ENCODE peak calls at places on chromosomes 13 and 19, in four cellular contexts. One of them, this sample, is unnamed.
A peak's percentile ranks its signal among the peaks of the same experiment; 100 is the strongest.

GRCh38 chr19:52700673-52701072 is 34.2 kb downstream of the ZNF611 start:
- DNase-seq in MM.1S: no peak
- DNase-seq in right atrium auricular region: no peak
- DNase-seq in posterior vena cava: no peak
- DNase-seq in this sample: no peak

GRCh38 chr19:48206402-48207093 is 36.1 kb downstream of the ZSWIM9 start:
- DNase-seq in MM.1S: no peak
- DNase-seq in right atrium auricular region: peak; percentile 53
- DNase-seq in posterior vena cava: no peak
- DNase-seq in this sample: no peak

GRCh38 chr13:111505175-111505777 is 184.8 kb downstream of the TEX29 start:
- DNase-seq in MM.1S: no peak
- DNase-seq in right atrium auricular region: no peak
- DNase-seq in posterior vena cava: peak; percentile 54
- DNase-seq in this sample: no peak

GRCh38 chr19:34851277-34851804 is 75.4 kb upstream of the ZNF30 start:
- DNase-seq in MM.1S: peak; percentile 19
- DNase-seq in right atrium auricular region: no peak
- DNase-seq in posterior vena cava: peak; percentile 46
- DNase-seq in this sample: no peak

GRCh38 chr13:110625771-110626321 is 10.5 kb downstream of the NAXD start:
- DNase-seq in MM.1S: no peak
- DNase-seq in right atrium auricular region: no peak
- DNase-seq in posterior vena cava: peak; percentile 74
- DNase-seq in this sample: no peak

GRCh38 chr13:32309312-32309711 is 5.9 kb downstream of the ZAR1L start:
- DNase-seq in MM.1S: no peak
- DNase-seq in right atrium auricular region: no peak
- DNase-seq in posterior vena cava: no peak
- DNase-seq in this sample: no peak

GRCh38 chr19:2820112-2820702 is 539 bp downstream of the ZNF554 start:
- DNase-seq in MM.1S: no peak
- DNase-seq in right atrium auricular region: no peak
- DNase-seq in posterior vena cava: no peak
- DNase-seq in this sample: no peak

GRCh38 chr13:49374585-49375290 is 69.1 kb downstream of the CAB39L start:
- DNase-seq in MM.1S: no peak
- DNase-seq in right atrium auricular region: no peak
- DNase-seq in posterior vena cava: no peak
- DNase-seq in this sample: no peak

GRCh38 chr13:41974262-41974900 is 13.5 kb upstream of the VWA8 start:
- DNase-seq in MM.1S: no peak
- DNase-seq in right atrium auricular region: no peak
- DNase-seq in posterior vena cava: no peak
- DNase-seq in this sample: no peak

GRCh38 chr13:49731766-49732165 is 40.5 kb upstream of the EBPL start:
- DNase-seq in MM.1S: no peak
- DNase-seq in right atrium auricular region: no peak
- DNase-seq in posterior vena cava: no peak
- DNase-seq in this sample: no peak

GRCh38 chr13:76799696-76800095 is 86.5 kb downstream of the KCTD12 start:
- DNase-seq in MM.1S: no peak
- DNase-seq in right atrium auricular region: no peak
- DNase-seq in posterior vena cava: no peak
- DNase-seq in this sample: no peak

GRCh38 chr19:38817081-38817480 is 4.3 kb upstream of the LGALS4 start:
- DNase-seq in MM.1S: no peak
- DNase-seq in right atrium auricular region: no peak
- DNase-seq in posterior vena cava: no peak
- DNase-seq in this sample: no peak

GRCh38 chr13:28059214-28059613 is 41.2 kb downstream of the FLT3 start:
- DNase-seq in MM.1S: peak; percentile 37
- DNase-seq in right atrium auricular region: no peak
- DNase-seq in posterior vena cava: no peak
- DNase-seq in this sample: no peak

GRCh38 chr19:6828698-6829633 is 56.5 kb downstream of the VAV1 start:
- DNase-seq in MM.1S: peak; percentile 82
- DNase-seq in right atrium auricular region: no peak
- DNase-seq in posterior vena cava: peak; percentile 69
- DNase-seq in this sample: no peak

GRCh38 chr13:112686364-112686763 is 3.5 kb upstream of the ATP11A start:
- DNase-seq in MM.1S: no peak
- DNase-seq in right atrium auricular region: peak; percentile 54
- DNase-seq in posterior vena cava: no peak
- DNase-seq in this sample: peak; percentile 33

GRCh38 chr13:71871180-71871754 is 4.3 kb upstream of the DACH1 start:
- DNase-seq in MM.1S: no peak
- DNase-seq in right atrium auricular region: no peak
- DNase-seq in posterior vena cava: no peak
- DNase-seq in this sample: no peak

GRCh38 chr13:43831088-43831487 is 44.3 kb upstream of the ENOX1 start:
- DNase-seq in MM.1S: no peak
- DNase-seq in right atrium auricular region: no peak
- DNase-seq in posterior vena cava: no peak
- DNase-seq in this sample: no peak

GRCh38 chr13:46684287-46685001 is 112.5 kb downstream of the ESD start:
- DNase-seq in MM.1S: no peak
- DNase-seq in right atrium auricular region: no peak
- DNase-seq in posterior vena cava: no peak
- DNase-seq in this sample: no peak

GRCh38 chr19:56112313-56112709 is 8.8 kb downstream of the ZNF787 start:
- DNase-seq in MM.1S: no peak
- DNase-seq in right atrium auricular region: no peak
- DNase-seq in posterior vena cava: no peak
- DNase-seq in this sample: peak; percentile 53

GRCh38 chr13:112959206-112959605 is 9.8 kb upstream of the MCF2L start:
- DNase-seq in MM.1S: no peak
- DNase-seq in right atrium auricular region: peak; percentile 67
- DNase-seq in posterior vena cava: peak; percentile 64
- DNase-seq in this sample: peak; percentile 63

GRCh38 chr13:44107357-44108121 is 227.8 kb downstream of the LACC1 start:
- DNase-seq in MM.1S: no peak
- DNase-seq in right atrium auricular region: no peak
- DNase-seq in posterior vena cava: no peak
- DNase-seq in this sample: no peak

GRCh38 chr19:3734310-3734600 is 26.1 kb downstream of the TJP3 start:
- DNase-seq in MM.1S: no peak
- DNase-seq in right atrium auricular region: no peak
- DNase-seq in posterior vena cava: no peak
- DNase-seq in this sample: no peak

GRCh38 chr19:5394907-5395505 is 54.4 kb upstream of the PTPRS start:
- DNase-seq in MM.1S: no peak
- DNase-seq in right atrium auricular region: no peak
- DNase-seq in posterior vena cava: no peak
- DNase-seq in this sample: no peak

GRCh38 chr13:107124730-107125129 is 556.8 kb upstream of the ARGLU1 start:
- DNase-seq in MM.1S: no peak
- DNase-seq in right atrium auricular region: no peak
- DNase-seq in posterior vena cava: no peak
- DNase-seq in this sample: no peak

GRCh38 chr19:44961821-44962220 is 6.6 kb downstream of the CLPTM1 start:
- DNase-seq in MM.1S: no peak
- DNase-seq in right atrium auricular region: no peak
- DNase-seq in posterior vena cava: no peak
- DNase-seq in this sample: no peak

GRCh38 chr13:73168226-73168992 is 109.6 kb downstream of the KLF5 start:
- DNase-seq in MM.1S: no peak
- DNase-seq in right atrium auricular region: no peak
- DNase-seq in posterior vena cava: no peak
- DNase-seq in this sample: no peak

GRCh38 chr13:113625965-113626661 is 31.9 kb downstream of the ATP4B start:
- DNase-seq in MM.1S: no peak
- DNase-seq in right atrium auricular region: no peak
- DNase-seq in posterior vena cava: peak; percentile 50
- DNase-seq in this sample: peak; percentile 39

GRCh38 chr13:77696006-77696862 is 1.3 kb upstream of the SLAIN1 start:
- DNase-seq in MM.1S: peak; percentile 14
- DNase-seq in right atrium auricular region: no peak
- DNase-seq in posterior vena cava: no peak
- DNase-seq in this sample: no peak

GRCh38 chr19:1718382-1719315 is 34.7 kb upstream of the ONECUT3 start:
- DNase-seq in MM.1S: no peak
- DNase-seq in right atrium auricular region: no peak
- DNase-seq in posterior vena cava: no peak
- DNase-seq in this sample: no peak

GRCh38 chr13:57633141-57633949 is 1.8 kb downstream of the PCDH17 start:
- DNase-seq in MM.1S: no peak
- DNase-seq in right atrium auricular region: peak; percentile 71
- DNase-seq in posterior vena cava: peak; percentile 91
- DNase-seq in this sample: no peak

GRCh38 chr19:44722131-44723121 is 23.5 kb downstream of the CEACAM16 start:
- DNase-seq in MM.1S: peak; percentile 14
- DNase-seq in right atrium auricular region: no peak
- DNase-seq in posterior vena cava: no peak
- DNase-seq in this sample: no peak

GRCh38 chr19:1725100-1726064 is 27.9 kb upstream of the ONECUT3 start:
- DNase-seq in MM.1S: peak; percentile 21
- DNase-seq in right atrium auricular region: no peak
- DNase-seq in posterior vena cava: no peak
- DNase-seq in this sample: no peak

GRCh38 chr19:39347332-39348227 is 5.4 kb downstream of the SAMD4B start:
- DNase-seq in MM.1S: no peak
- DNase-seq in right atrium auricular region: no peak
- DNase-seq in posterior vena cava: no peak
- DNase-seq in this sample: no peak

GRCh38 chr19:10797078-10797477 is 38.9 kb downstream of the TMED1 start:
- DNase-seq in MM.1S: no peak
- DNase-seq in right atrium auricular region: no peak
- DNase-seq in posterior vena cava: no peak
- DNase-seq in this sample: no peak

GRCh38 chr19:40604647-40605200 is 3.6 kb downstream of the LTBP4 start:
- DNase-seq in MM.1S: peak; percentile 40
- DNase-seq in right atrium auricular region: no peak
- DNase-seq in posterior vena cava: peak; percentile 76
- DNase-seq in this sample: no peak

GRCh38 chr19:18020212-18021067 is 12.5 kb downstream of the ARRDC2 start:
- DNase-seq in MM.1S: no peak
- DNase-seq in right atrium auricular region: peak; percentile 96
- DNase-seq in posterior vena cava: peak; percentile 94
- DNase-seq in this sample: peak; percentile 91

GRCh38 chr19:32303193-32303592 is 42.2 kb upstream of the ZNF507 start:
- DNase-seq in MM.1S: no peak
- DNase-seq in right atrium auricular region: no peak
- DNase-seq in posterior vena cava: no peak
- DNase-seq in this sample: no peak

This sample was measured in suprapubic skin.